ENCODE peak calls at places on chromosome 4, in nine cellular contexts. M is Calu3, K is NCI-H1092 treated with DMSO at 0.1 percent for 48 hours, Z is foreskin keratinocyte, H is right cardiac atrium, O is NT2/D1, L is NCI-H1105, I is T1000, Q is foreskin melanocyte. D is an unnamed sample.
A peak's percentile ranks its signal among the peaks of the same experiment; 100 is the strongest.

GRCh38 chr4:1029536-1029935 is 18.1 kb downstream of the FGFRL1 start:
- DNase-seq in I (no peak), H (no peak), Q (no peak), K (no peak), O (no peak), L (no peak), Z (no peak), M (no peak), D (no peak)

GRCh38 chr4:59180161-59180560 is 2020.0 kb upstream of the ADGRL3 start:
- DNase-seq in H (no peak), M (no peak), Z (no peak), K (no peak), O (no peak), I (no peak), L (no peak), Q (no peak), D (no peak)

GRCh38 chr4:634599-634985 is 9.2 kb downstream of the PDE6B start:
- DNase-seq in K (no peak), O (no peak), Z (no peak), M (no peak), I (no peak), Q (no peak), L (no peak), H (peak; percentile 19), D (no peak)

GRCh38 chr4:1012031-1012739 is 759 bp downstream of the FGFRL1 start:
- DNase-seq in I (peak; percentile 23), M (peak; percentile 53), Q (no peak), O (no peak), L (no peak), Z (no peak), H (no peak), K (peak; percentile 27), D (no peak)

GRCh38 chr4:145609494-145610427 is 9.4 kb upstream of the MMAA start:
- DNase-seq in Q (peak; percentile 63), O (peak; percentile 46), I (peak; percentile 38), H (peak; percentile 71), M (peak; percentile 63), Z (peak; percentile 58), L (peak; percentile 2), K (peak; percentile 72), D (peak; percentile 83)

GRCh38 chr4:144732584-144733130 is 86.7 kb downstream of the HHIP start:
- DNase-seq in Q (peak; percentile 52), K (no peak), M (no peak), L (no peak), O (no peak), Z (no peak), H (no peak), I (no peak), D (no peak)

GRCh38 chr4:17068396-17068795 is 170.0 kb upstream of the LDB2 start:
- DNase-seq in H (no peak), Q (no peak), L (no peak), I (no peak), Z (peak; percentile 52), O (no peak), M (no peak), K (no peak), D (no peak)

GRCh38 chr4:123616970-123617392 is 220.4 kb downstream of the SPRY1 start:
- DNase-seq in Z (no peak), M (no peak), O (peak; percentile 6), Q (peak; percentile 99), L (peak; percentile 39), I (no peak), K (peak; percentile 93), H (peak; percentile 86), D (peak; percentile 48)

GRCh38 chr4:107736924-107737448 is 17.0 kb upstream of the PAPSS1 start:
- DNase-seq in Z (no peak), O (no peak), H (no peak), K (peak; percentile 66), L (no peak), Q (no peak), M (peak; percentile 59), I (peak; percentile 25), D (no peak)

GRCh38 chr4:184473515-184474260 is 662 bp downstream of the IRF2 start:
- DNase-seq in Q (no peak), O (no peak), Z (peak; percentile 36), H (peak; percentile 77), I (no peak), K (peak; percentile 52), M (peak; percentile 15), L (no peak), D (peak; percentile 33)

GRCh38 chr4:55367084-55367722 is 21.2 kb downstream of the SRD5A3 start:
- DNase-seq in K (no peak), M (no peak), Z (no peak), H (no peak), L (no peak), Q (no peak), O (no peak), I (no peak), D (no peak)

GRCh38 chr4:177446571-177446970 is 4.3 kb upstream of the AGA start:
- DNase-seq in K (no peak), Z (no peak), O (no peak), I (no peak), M (no peak), H (no peak), L (no peak), Q (no peak), D (no peak)

GRCh38 chr4:176217510-176217909 is 22.1 kb upstream of the SPATA4 start:
- DNase-seq in Q (no peak), Z (no peak), I (no peak), H (no peak), M (no peak), O (no peak), L (no peak), K (no peak), D (no peak)

GRCh38 chr4:54228064-54228527 is 997 bp upstream of the PDGFRA start:
- DNase-seq in L (no peak), H (peak; percentile 92), I (peak; percentile 78), K (peak; percentile 58), O (peak; percentile 50), Q (peak; percentile 50), Z (peak; percentile 71), M (peak; percentile 73), D (peak; percentile 90)

GRCh38 chr4:17578482-17578891 is 1.5 kb downstream of the LAP3 start:
- DNase-seq in I (no peak), Z (no peak), O (no peak), M (no peak), K (no peak), L (no peak), Q (peak; percentile 3), H (no peak), D (no peak)

GRCh38 chr4:107692197-107692596 is 27.8 kb downstream of the PAPSS1 start:
- DNase-seq in Q (no peak), M (no peak), H (no peak), O (no peak), L (no peak), K (no peak), Z (no peak), I (no peak), D (no peak)

GRCh38 chr4:7433376-7434140 is 1.2 kb downstream of the PSAPL1 start:
- DNase-seq in I (no peak), L (no peak), K (no peak), Z (no peak), M (no peak), Q (no peak), O (no peak), H (peak; percentile 32), D (no peak)

GRCh38 chr4:15729910-15730533 is 27.2 kb downstream of the BST1 start:
- DNase-seq in O (peak; percentile 33), I (no peak), Z (peak; percentile 49), Q (peak; percentile 32), L (no peak), M (no peak), K (peak; percentile 47), H (no peak), D (peak; percentile 29)

GRCh38 chr4:153233761-153234371 is 29.6 kb downstream of the TRIM2 start:
- DNase-seq in K (no peak), Q (no peak), H (no peak), O (no peak), M (peak; percentile 20), L (no peak), Z (peak; percentile 98), I (peak; percentile 32), D (no peak)

GRCh38 chr4:168811793-168812651 is 198.0 kb downstream of the CBR4 start:
- DNase-seq in O (no peak), L (no peak), Z (peak; percentile 81), H (no peak), Q (no peak), M (no peak), K (no peak), I (no peak), D (no peak)

GRCh38 chr4:94889961-94890360 is 132.2 kb downstream of the BMPR1B start:
- DNase-seq in H (no peak), K (no peak), I (no peak), O (no peak), Q (peak; percentile 87), M (no peak), L (no peak), Z (peak; percentile 85), D (no peak)

GRCh38 chr4:146190393-146190910 is 14.9 kb downstream of the LSM6 start:
- DNase-seq in I (no peak), O (no peak), L (no peak), H (no peak), M (no peak), K (no peak), Q (no peak), Z (no peak), D (no peak)

GRCh38 chr4:173415885-173416658 is 17.2 kb upstream of the SCRG1 start:
- DNase-seq in M (no peak), O (no peak), L (no peak), Q (no peak), I (no peak), K (no peak), H (peak; percentile 79), Z (no peak), D (peak; percentile 43)

GRCh38 chr4:98516042-98516440 is 142.4 kb downstream of the TSPAN5 start:
- DNase-seq in Z (peak; percentile 60), M (no peak), L (no peak), O (no peak), K (no peak), I (no peak), H (no peak), Q (peak; percentile 28), D (no peak)

GRCh38 chr4:103075435-103075893 is 1.1 kb downstream of the SLC9B2 start:
- DNase-seq in M (no peak), Z (peak; percentile 33), L (no peak), H (no peak), O (no peak), Q (no peak), K (peak; percentile 72), I (no peak), D (no peak)

GRCh38 chr4:185865901-185866328 is 53.9 kb upstream of the SORBS2 start:
- DNase-seq in I (no peak), M (peak; percentile 52), L (no peak), K (peak; percentile 26), O (no peak), H (no peak), Z (peak; percentile 57), Q (no peak), D (no peak)

GRCh38 chr4:182968917-182969650 is 51.9 kb upstream of the DCTD start:
- DNase-seq in K (no peak), O (peak; percentile 16), M (no peak), L (no peak), Z (no peak), I (no peak), H (no peak), Q (no peak), D (no peak)

GRCh38 chr4:16732741-16733140 is 165.7 kb downstream of the LDB2 start:
- DNase-seq in H (no peak), Z (no peak), L (no peak), O (no peak), I (no peak), K (no peak), Q (no peak), M (no peak), D (no peak)

GRCh38 chr4:172095161-172095560 is 282.0 kb downstream of the GALNTL6 start:
- DNase-seq in Q (no peak), I (no peak), Z (no peak), H (no peak), M (no peak), O (no peak), L (no peak), K (peak; percentile 8), D (no peak)